ENCODE peak calls at places on chromosomes 1 and 21, in six cellular contexts. One of them, this sample, is unnamed.

GRCh38 chr1:209689484-209689883 is 14.3 kb downstream of the G0S2 start:
- DNase-seq in Caco-2: no peak
- DNase-seq in glomerular endothelial cell: no peak
- DNase-seq in stimulated activated CD4-positive, alpha-beta T cell treated with anti-CD3 and anti-CD28 coated beads, Interleukin-4, amount 100 ng/mL, for 4 hours: no peak
- DNase-seq in neural crest cell: no peak
- DNase-seq in KBM-7: no peak
- DNase-seq in this sample: no peak

GRCh38 chr1:187491082-187491720 is 662.5 kb downstream of the PLA2G4A start:
- DNase-seq in Caco-2: no peak
- DNase-seq in glomerular endothelial cell: no peak
- DNase-seq in stimulated activated CD4-positive, alpha-beta T cell treated with anti-CD3 and anti-CD28 coated beads, Interleukin-4, amount 100 ng/mL, for 4 hours: no peak
- DNase-seq in neural crest cell: no peak
- DNase-seq in KBM-7: no peak
- DNase-seq in this sample: no peak

GRCh38 chr1:230745071-230745470 is 2.1 kb upstream of the CAPN9 start:
- DNase-seq in Caco-2: peak
- DNase-seq in glomerular endothelial cell: no peak
- DNase-seq in stimulated activated CD4-positive, alpha-beta T cell treated with anti-CD3 and anti-CD28 coated beads, Interleukin-4, amount 100 ng/mL, for 4 hours: no peak
- DNase-seq in neural crest cell: no peak
- DNase-seq in KBM-7: no peak
- DNase-seq in this sample: no peak

GRCh38 chr1:66033781-66034180 is 241.1 kb downstream of the PDE4B start:
- DNase-seq in Caco-2: no peak
- DNase-seq in glomerular endothelial cell: no peak
- DNase-seq in stimulated activated CD4-positive, alpha-beta T cell treated with anti-CD3 and anti-CD28 coated beads, Interleukin-4, amount 100 ng/mL, for 4 hours: peak
- DNase-seq in neural crest cell: no peak
- DNase-seq in KBM-7: no peak
- DNase-seq in this sample: no peak

GRCh38 chr1:21927531-21928237 is 9.4 kb downstream of the HSPG2 start:
- DNase-seq in Caco-2: peak
- DNase-seq in glomerular endothelial cell: no peak
- DNase-seq in stimulated activated CD4-positive, alpha-beta T cell treated with anti-CD3 and anti-CD28 coated beads, Interleukin-4, amount 100 ng/mL, for 4 hours: no peak
- DNase-seq in neural crest cell: no peak
- DNase-seq in KBM-7: no peak
- DNase-seq in this sample: no peak

GRCh38 chr1:221720545-221720944 is 21.3 kb downstream of the DUSP10 start:
- DNase-seq in Caco-2: no peak
- DNase-seq in glomerular endothelial cell: no peak
- DNase-seq in stimulated activated CD4-positive, alpha-beta T cell treated with anti-CD3 and anti-CD28 coated beads, Interleukin-4, amount 100 ng/mL, for 4 hours: no peak
- DNase-seq in neural crest cell: no peak
- DNase-seq in KBM-7: no peak
- DNase-seq in this sample: no peak

GRCh38 chr1:43511394-43511793 is 19.3 kb upstream of the PTPRF start:
- DNase-seq in Caco-2: no peak
- DNase-seq in glomerular endothelial cell: no peak
- DNase-seq in stimulated activated CD4-positive, alpha-beta T cell treated with anti-CD3 and anti-CD28 coated beads, Interleukin-4, amount 100 ng/mL, for 4 hours: no peak
- DNase-seq in neural crest cell: no peak
- DNase-seq in KBM-7: no peak
- DNase-seq in this sample: no peak

GRCh38 chr1:2383576-2383975 is 7.8 kb downstream of the MORN1 start:
- DNase-seq in Caco-2: no peak
- DNase-seq in glomerular endothelial cell: no peak
- DNase-seq in stimulated activated CD4-positive, alpha-beta T cell treated with anti-CD3 and anti-CD28 coated beads, Interleukin-4, amount 100 ng/mL, for 4 hours: no peak
- DNase-seq in neural crest cell: no peak
- DNase-seq in KBM-7: no peak
- DNase-seq in this sample: no peak

GRCh38 chr1:26855636-26856035 is 7.3 kb upstream of the SFN start:
- DNase-seq in Caco-2: no peak
- DNase-seq in glomerular endothelial cell: no peak
- DNase-seq in stimulated activated CD4-positive, alpha-beta T cell treated with anti-CD3 and anti-CD28 coated beads, Interleukin-4, amount 100 ng/mL, for 4 hours: no peak
- DNase-seq in neural crest cell: no peak
- DNase-seq in KBM-7: no peak
- DNase-seq in this sample: no peak

GRCh38 chr1:203593723-203594122 is 32.9 kb upstream of the ATP2B4 start:
- DNase-seq in Caco-2: peak
- DNase-seq in glomerular endothelial cell: no peak
- DNase-seq in stimulated activated CD4-positive, alpha-beta T cell treated with anti-CD3 and anti-CD28 coated beads, Interleukin-4, amount 100 ng/mL, for 4 hours: peak
- DNase-seq in neural crest cell: no peak
- DNase-seq in KBM-7: peak
- DNase-seq in this sample: no peak

GRCh38 chr1:234638832-234639799 is 29.1 kb upstream of the IRF2BP2 start:
- DNase-seq in Caco-2: peak
- DNase-seq in glomerular endothelial cell: no peak
- DNase-seq in stimulated activated CD4-positive, alpha-beta T cell treated with anti-CD3 and anti-CD28 coated beads, Interleukin-4, amount 100 ng/mL, for 4 hours: no peak
- DNase-seq in neural crest cell: no peak
- DNase-seq in KBM-7: no peak
- DNase-seq in this sample: no peak

GRCh38 chr1:233865902-233866301 is 38.6 kb upstream of the SLC35F3 start:
- DNase-seq in Caco-2: no peak
- DNase-seq in glomerular endothelial cell: no peak
- DNase-seq in stimulated activated CD4-positive, alpha-beta T cell treated with anti-CD3 and anti-CD28 coated beads, Interleukin-4, amount 100 ng/mL, for 4 hours: no peak
- DNase-seq in neural crest cell: no peak
- DNase-seq in KBM-7: no peak
- DNase-seq in this sample: no peak

GRCh38 chr1:42482635-42483153 is 19.6 kb downstream of the CCDC30 start:
- DNase-seq in Caco-2: no peak
- DNase-seq in glomerular endothelial cell: no peak
- DNase-seq in stimulated activated CD4-positive, alpha-beta T cell treated with anti-CD3 and anti-CD28 coated beads, Interleukin-4, amount 100 ng/mL, for 4 hours: no peak
- DNase-seq in neural crest cell: no peak
- DNase-seq in KBM-7: peak
- DNase-seq in this sample: no peak

GRCh38 chr1:27548136-27548853 is 55.6 kb downstream of the AHDC1 start:
- DNase-seq in Caco-2: no peak
- DNase-seq in glomerular endothelial cell: no peak
- DNase-seq in stimulated activated CD4-positive, alpha-beta T cell treated with anti-CD3 and anti-CD28 coated beads, Interleukin-4, amount 100 ng/mL, for 4 hours: no peak
- DNase-seq in neural crest cell: no peak
- DNase-seq in KBM-7: no peak
- DNase-seq in this sample: no peak

GRCh38 chr1:25611843-25612242 is 4.7 kb upstream of the MAN1C1 start:
- DNase-seq in Caco-2: no peak
- DNase-seq in glomerular endothelial cell: no peak
- DNase-seq in stimulated activated CD4-positive, alpha-beta T cell treated with anti-CD3 and anti-CD28 coated beads, Interleukin-4, amount 100 ng/mL, for 4 hours: no peak
- DNase-seq in neural crest cell: no peak
- DNase-seq in KBM-7: no peak
- DNase-seq in this sample: no peak

GRCh38 chr21:15896501-15896900 is 166.7 kb downstream of the USP25 start:
- DNase-seq in Caco-2: no peak
- DNase-seq in glomerular endothelial cell: no peak
- DNase-seq in stimulated activated CD4-positive, alpha-beta T cell treated with anti-CD3 and anti-CD28 coated beads, Interleukin-4, amount 100 ng/mL, for 4 hours: no peak
- DNase-seq in neural crest cell: no peak
- DNase-seq in KBM-7: no peak
- DNase-seq in this sample: no peak

GRCh38 chr1:67335451-67335850 is 27.8 kb downstream of the IL12RB2 start:
- DNase-seq in Caco-2: no peak
- DNase-seq in glomerular endothelial cell: no peak
- DNase-seq in stimulated activated CD4-positive, alpha-beta T cell treated with anti-CD3 and anti-CD28 coated beads, Interleukin-4, amount 100 ng/mL, for 4 hours: no peak
- DNase-seq in neural crest cell: no peak
- DNase-seq in KBM-7: no peak
- DNase-seq in this sample: no peak

This sample was measured in NT2/D1.